ENCODE peak calls at places on chromosomes 2 and 18, in ten cellular contexts. M is ascending aorta, S is fibroblast of pulmonary artery, I is left ventricle myocardium inferior, Q is fibroblast of the aortic adventitia, L is heart left ventricle, Z is endothelial cell of umbilical vein, G is right atrium auricular region, A is HL-60, X is neural progenitor cell. R is an unnamed sample.
A peak's percentile ranks its signal among the peaks of the same experiment; 100 is the strongest.

GRCh38 chr2:168145598-168145997 is 101.8 kb downstream of the STK39 start:
- DNase-seq in A (no peak), Q (no peak), S (no peak), Z (no peak), G (no peak), L (no peak), I (no peak), M (no peak), X (no peak), R (no peak)

GRCh38 chr2:237244976-237245646 is 159.4 kb downstream of the COPS8 start:
- DNase-seq in I (no peak), Z (no peak), G (no peak), M (no peak), L (no peak), X (no peak), Q (peak; percentile 97), S (peak; percentile 97), A (no peak), R (no peak)

GRCh38 chr18:6504605-6505510 is 90.1 kb upstream of the L3MBTL4 start:
- DNase-seq in S (no peak), Q (no peak), M (no peak), L (no peak), Z (no peak), G (no peak), X (no peak), I (no peak), A (no peak), R (no peak)

GRCh38 chr2:40256649-40257048 is 195.2 kb downstream of the SLC8A1 start:
- DNase-seq in S (peak; percentile 15), A (peak; percentile 2), M (no peak), I (no peak), Z (peak; percentile 12), G (no peak), L (no peak), Q (no peak), X (peak; percentile 55), R (no peak)

GRCh38 chr2:238024986-238025385 is 35.8 kb upstream of the SCLY start:
- DNase-seq in M (no peak), I (no peak), L (no peak), Z (no peak), X (no peak), A (no peak), S (peak; percentile 30), Q (peak; percentile 39), G (no peak), R (peak; percentile 5)

GRCh38 chr2:102486941-102487702 is 14.1 kb downstream of the SLC9A4 start:
- DNase-seq in L (no peak), I (no peak), G (no peak), Z (no peak), A (no peak), X (no peak), S (no peak), Q (no peak), M (no peak), R (no peak)

GRCh38 chr18:3848316-3848715 is 398.3 kb downstream of the TGIF1 start:
- DNase-seq in L (no peak), S (no peak), A (no peak), M (no peak), X (no peak), G (no peak), I (no peak), Z (no peak), Q (peak; percentile 8), R (no peak)

GRCh38 chr2:226211439-226211838 is 588.2 kb downstream of the IRS1 start:
- DNase-seq in Z (peak; percentile 68), X (no peak), L (no peak), I (no peak), S (peak; percentile 98), M (no peak), G (no peak), Q (peak; percentile 98), A (no peak), R (peak; percentile 48)

GRCh38 chr2:37843554-37843953 is 81.5 kb upstream of the RMDN2 start:
- DNase-seq in Z (no peak), L (no peak), S (peak; percentile 26), Q (peak; percentile 45), G (no peak), I (no peak), X (no peak), M (no peak), A (no peak), R (no peak)

GRCh38 chr2:109210431-109211200 is 81.6 kb downstream of the SH3RF3 start:
- DNase-seq in Z (no peak), L (no peak), I (no peak), M (no peak), S (peak; percentile 35), G (no peak), Q (peak; percentile 60), X (no peak), A (no peak), R (no peak)
- H3K4me3 ChIP-seq in Z (no peak overlapping the region), L (no peak overlapping the region), I (no peak overlapping the region), M (no peak overlapping the region), S (no peak overlapping the region), G (no peak overlapping the region), Q (no peak overlapping the region), X (no peak overlapping the region), A (no peak overlapping the region), R (no peak overlapping the region)

GRCh38 chr2:187514930-187515329 is 39.3 kb downstream of the TFPI start:
- DNase-seq in Q (no peak), M (no peak), Z (no peak), L (no peak), I (no peak), X (no peak), A (no peak), G (no peak), S (no peak), R (no peak)
- TF ChIP-seq CTCF in Q (no peak), M (no peak), Z (no peak), L (no peak), I (no peak), X (no peak), A (no peak), G (no peak), S (no peak), R (no peak)

DNA sequence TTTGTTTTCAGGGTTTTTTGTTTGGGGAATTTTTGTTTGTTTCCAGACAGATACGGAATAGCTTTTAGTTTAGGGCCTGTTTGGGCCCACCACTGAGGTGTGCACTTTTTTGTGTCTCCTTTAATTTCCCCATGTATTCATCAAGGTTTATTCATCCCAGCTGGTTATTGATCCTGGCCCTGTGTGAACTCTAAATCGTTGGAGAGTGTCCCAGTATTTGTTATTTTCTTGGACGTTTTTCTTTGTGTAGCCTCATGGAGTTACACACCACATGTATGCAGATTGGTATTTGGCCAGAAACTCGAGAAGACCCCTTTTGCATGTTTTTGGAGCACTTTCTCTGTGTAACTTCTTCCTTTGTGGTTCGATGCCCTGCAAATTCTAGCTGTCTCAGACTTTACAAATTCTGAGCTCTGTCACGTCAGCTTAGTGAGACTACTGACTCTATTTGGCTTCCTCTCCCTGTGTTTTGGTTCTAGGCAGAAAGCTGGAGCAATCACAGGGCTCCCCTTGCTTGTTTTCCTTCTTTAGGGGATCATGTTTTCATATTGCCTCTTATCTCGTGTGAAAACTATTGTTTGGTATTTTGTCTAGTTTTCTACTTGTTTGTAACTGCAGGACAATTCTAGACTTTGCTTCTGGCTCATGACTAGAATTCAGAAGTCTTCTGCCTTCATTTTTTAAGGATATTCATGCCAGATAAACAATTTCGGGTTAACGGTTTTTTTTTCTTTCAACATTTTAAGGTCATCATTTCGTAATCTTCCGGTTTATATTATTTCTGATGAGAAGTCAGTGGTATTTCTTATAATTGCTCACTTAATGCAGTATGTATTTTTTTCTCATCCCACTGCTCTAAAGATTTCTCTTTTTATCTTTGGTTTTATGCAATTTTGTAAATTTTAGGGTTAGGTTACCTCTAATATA is 198.5 kb downstream of the MCFD2 start:
- DNase-seq in I (no peak), X (no peak), Z (no peak), G (no peak), Q (peak; percentile 48), M (no peak), A (no peak), L (no peak), S (no peak), R (no peak)
- H3K4me3 ChIP-seq in I (no peak overlapping the region), X (no peak overlapping the region), Z (no peak overlapping the region), G (no peak overlapping the region), Q (peak overlapping the region; percentile 46), M (peak overlapping the region; percentile 21), A (no peak overlapping the region), L (no peak overlapping the region), S (no peak overlapping the region), R (no peak overlapping the region)

GRCh38 chr18:49837889-49838288 is 24.6 kb upstream of the ACAA2 start:
- DNase-seq in X (no peak), Q (no peak), A (no peak), M (no peak), G (no peak), S (no peak), Z (no peak), I (no peak), L (no peak), R (no peak)

GRCh38 chr18:49835405-49835804 is 22.1 kb upstream of the ACAA2 start:
- DNase-seq in G (no peak), S (no peak), L (no peak), Q (no peak), X (no peak), A (no peak), M (no peak), Z (no peak), I (no peak), R (no peak)

GRCh38 chr18:49827996-49828395 is 14.7 kb upstream of the ACAA2 start:
- DNase-seq in L (no peak), Z (no peak), A (no peak), G (no peak), S (no peak), I (no peak), M (no peak), X (no peak), Q (no peak), R (no peak)

GRCh38 chr18:49833804-49834203 is 20.5 kb upstream of the ACAA2 start:
- DNase-seq in Z (no peak), I (no peak), A (no peak), S (no peak), Q (no peak), L (no peak), M (no peak), X (no peak), G (no peak), R (no peak)

DNA sequence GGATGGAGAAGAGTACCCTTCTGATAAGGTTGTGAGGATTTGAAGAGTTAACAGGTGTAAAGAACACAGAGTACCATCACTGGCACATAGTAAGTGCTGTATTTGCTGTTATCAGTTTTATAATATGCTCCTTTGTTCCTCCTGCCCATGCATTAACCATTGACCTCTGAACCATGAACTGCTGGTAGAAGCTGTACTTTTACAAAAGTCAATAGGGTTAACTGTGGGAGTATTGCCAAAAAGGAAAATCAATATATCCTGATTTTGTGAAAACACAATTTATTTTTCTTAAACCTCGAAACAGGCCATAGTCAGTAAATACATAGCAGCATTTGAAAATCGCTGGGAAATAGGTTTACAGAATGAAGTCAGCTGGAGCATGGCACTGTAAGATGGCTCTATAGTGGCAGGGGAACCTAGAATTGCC is 18.9 kb upstream of the ACAA2 start:
- DNase-seq in G (no peak), Q (no peak), A (no peak), L (no peak), M (no peak), I (no peak), X (no peak), S (no peak), Z (no peak), R (no peak)
- TF ChIP-seq CTCF in G (no peak), Q (no peak), A (no peak), L (no peak), M (no peak), I (no peak), X (no peak), S (no peak), Z (no peak), R (no peak)